ENCODE peak calls at places on chromosomes 16 and 17, in nine cellular contexts. C is endothelial cell of umbilical vein, K is neural progenitor cell, V is hepatocyte, W is HFFc6, T is fibroblast of lung, G is bronchial epithelial cell, N is cardiac fibroblast, U is heart right ventricle. J is an unnamed sample.

GRCh38 chr16:66476328-66477027 is 49.4 kb downstream of the BEAN1 start:
- DNase-seq in C (no peak), K (no peak), V (no peak), W (no peak), T (no peak), G (no peak), N (peak; percentile 25), U (no peak), J (no peak)

GRCh38 chr16:74449470-74449869 is 28.2 kb upstream of the CLEC18B start:
- DNase-seq in C (no peak), K (no peak), V (peak; percentile 44), W (peak; percentile 85), T (peak; percentile 73), G (peak; percentile 89), N (no peak), U (no peak), J (no peak)

GRCh38 chr17:74474043-74474792 is 7.8 kb downstream of the CD300A start:
- DNase-seq in C (no peak), K (no peak), V (no peak), W (no peak), T (no peak), G (no peak), N (no peak), U (no peak), J (no peak)

GRCh38 chr17:4175921-4176802 is 33.2 kb downstream of the CYB5D2 start:
- DNase-seq in C (no peak), K (no peak), V (no peak), W (peak; percentile 53), T (peak; percentile 20), G (no peak), N (no peak), U (no peak), J (peak; percentile 60)

GRCh38 chr17:78751447-78752067 is 30.5 kb downstream of the CYTH1 start:
- DNase-seq in C (no peak), K (no peak), V (no peak), W (no peak), T (no peak), G (no peak), N (no peak), U (no peak), J (no peak)

GRCh38 chr17:16425202-16425601 is 9.8 kb downstream of the TRPV2 start:
- DNase-seq in C (no peak), K (no peak), V (no peak), W (no peak), T (no peak), G (no peak), N (no peak), U (no peak), J (peak; percentile 42)

GRCh38 chr17:14510136-14510535 is 209.3 kb downstream of the HS3ST3B1 start:
- DNase-seq in C (no peak), K (no peak), V (no peak), W (no peak), T (no peak), G (peak; percentile 45), N (no peak), U (no peak), J (no peak)

GRCh38 chr17:32958418-32958817 is 30.5 kb downstream of the TMEM98 start:
- DNase-seq in C (no peak), K (no peak), V (no peak), W (peak; percentile 66), T (no peak), G (no peak), N (no peak), U (no peak), J (peak; percentile 67)

GRCh38 chr16:19678804-19679203 is 39.2 kb downstream of the KNOP1 start:
- DNase-seq in C (no peak), K (no peak), V (no peak), W (no peak), T (no peak), G (no peak), N (no peak), U (no peak), J (no peak)

GRCh38 chr16:19681637-19682036 is 36.4 kb downstream of the KNOP1 start:
- DNase-seq in C (no peak), K (no peak), V (no peak), W (no peak), T (no peak), G (no peak), N (no peak), U (no peak), J (no peak)

GRCh38 chr16:19677403-19677802 is 40.6 kb downstream of the KNOP1 start:
- DNase-seq in C (no peak), K (no peak), V (no peak), W (no peak), T (no peak), G (no peak), N (no peak), U (peak; percentile 26), J (no peak)

GRCh38 chr16:19683453-19684236 is 34.4 kb downstream of the KNOP1 start:
- DNase-seq in C (no peak), K (no peak), V (no peak), W (no peak), T (no peak), G (no peak), N (no peak), U (no peak), J (no peak)

DNA sequence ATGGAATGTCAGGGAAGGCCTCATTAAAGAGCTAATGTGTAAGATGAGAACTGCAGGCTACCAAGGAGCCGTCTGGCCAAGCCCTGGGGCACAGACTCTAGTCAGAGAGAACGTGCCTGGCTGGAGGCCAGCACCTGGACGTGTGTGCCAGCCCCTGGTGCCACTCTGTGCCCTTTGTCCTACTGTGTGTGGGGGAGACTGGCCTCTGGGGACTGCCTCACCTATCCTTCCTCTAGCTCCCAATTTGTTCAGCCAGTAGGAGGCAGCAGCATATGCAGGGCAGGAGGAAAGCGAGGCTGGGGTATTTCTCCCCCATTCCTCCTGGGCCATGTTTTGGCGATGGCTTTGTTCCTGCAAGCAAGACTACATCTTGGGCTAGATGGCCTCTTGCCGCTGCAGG is 37.1 kb downstream of the KNOP1 start:
- DNase-seq in C (no peak), K (no peak), V (no peak), W (no peak), T (no peak), G (no peak), N (no peak), U (no peak), J (no peak)
- TF ChIP-seq CTCF in C (no peak), K (peak; percentile 30), V (no peak), W (peak; percentile 50), T (no peak), G (peak; percentile 10), N (peak; percentile 26), U (peak; percentile 17), J (peak; percentile 37)

GRCh38 chr17:71084219-71084618 is 914.9 kb downstream of the KCNJ2 start:
- DNase-seq in C (no peak), K (peak; percentile 71), V (peak; percentile 53), W (peak; percentile 17), T (no peak), G (peak; percentile 49), N (peak; percentile 45), U (no peak), J (peak; percentile 36)
- TF ChIP-seq CTCF in C (no peak), K (peak; percentile 71), V (peak; percentile 47), W (peak; percentile 83), T (peak; percentile 30), G (peak; percentile 65), N (peak; percentile 64), U (no peak), J (peak; percentile 54)

GRCh38 chr17:42178817-42179216 is 2.1 kb downstream of the KCNH4 start:
- DNase-seq in C (no peak), K (no peak), V (no peak), W (no peak), T (no peak), G (no peak), N (no peak), U (no peak), J (no peak)

GRCh38 chr17:42171831-42172230 is 9.1 kb downstream of the KCNH4 start:
- DNase-seq in C (no peak), K (peak; percentile 31), V (peak; percentile 37), W (no peak), T (no peak), G (peak; percentile 75), N (no peak), U (no peak), J (no peak)

GRCh38 chr17:42169351-42169750 is 11.6 kb downstream of the KCNH4 start:
- DNase-seq in C (no peak), K (no peak), V (no peak), W (no peak), T (no peak), G (no peak), N (no peak), U (no peak), J (no peak)

GRCh38 chr17:42177684-42178083 is 3.3 kb downstream of the KCNH4 start:
- DNase-seq in C (no peak), K (no peak), V (no peak), W (no peak), T (no peak), G (no peak), N (no peak), U (no peak), J (no peak)

DNA sequence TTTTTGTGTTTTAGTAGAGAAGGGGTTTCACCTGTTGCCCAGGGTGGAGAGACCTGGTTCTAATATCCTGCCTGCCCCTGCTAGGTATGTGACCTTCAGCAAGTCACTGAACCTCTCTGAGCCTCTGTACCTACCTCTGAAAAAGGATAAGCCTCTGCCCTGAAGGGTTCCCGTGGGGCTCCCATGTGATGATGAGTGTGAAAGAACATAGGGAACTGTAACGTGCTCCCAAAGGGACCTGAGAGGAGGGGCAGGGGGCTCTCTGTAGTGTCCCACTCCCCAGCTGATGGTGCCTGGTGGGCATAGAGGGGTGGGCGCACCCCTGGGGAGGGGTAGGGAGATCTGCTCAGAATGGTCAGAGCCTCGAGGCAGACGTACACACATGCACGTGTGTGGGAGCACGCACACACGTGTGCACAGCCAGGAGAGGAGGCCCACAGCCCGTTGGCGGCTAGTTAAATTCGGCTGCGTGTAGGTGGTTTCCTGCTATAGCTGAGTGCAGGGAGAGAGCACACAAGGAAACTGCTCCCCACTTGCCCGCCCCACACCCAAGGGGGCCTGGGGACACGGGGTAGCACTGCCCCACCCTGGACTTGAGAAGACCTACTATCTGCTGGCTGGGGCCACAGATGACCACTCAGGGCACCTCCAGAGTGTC is 6.7 kb downstream of the KCNH4 start:
- DNase-seq in C (no peak), K (no peak), V (no peak), W (no peak), T (no peak), G (no peak), N (no peak), U (no peak), J (no peak)
- TF ChIP-seq CTCF in C (no peak), K (no peak), V (no peak), W (no peak), T (no peak), G (no peak), N (no peak), U (no peak), J (no peak)

GRCh38 chr17:42458497-42459255 is at the start of gene ATP6V0A1:
- DNase-seq in C (peak; percentile 91), K (peak; percentile 93), V (peak; percentile 95), W (peak; percentile 66), T (peak; percentile 86), G (peak; percentile 59), N (peak; percentile 91), U (peak; percentile 96), J (peak; percentile 92)

GRCh38 chr17:42459983-42460300 is 1.3 kb downstream of the ATP6V0A1 start:
- DNase-seq in C (peak; percentile 77), K (peak; percentile 27), V (peak; percentile 33), W (peak; percentile 46), T (peak; percentile 71), G (no peak), N (peak; percentile 58), U (no peak), J (peak; percentile 76)

GRCh38 chr17:42457107-42457787 is 1.4 kb upstream of the ATP6V0A1 start:
- DNase-seq in C (peak; percentile 56), K (no peak), V (no peak), W (no peak), T (no peak), G (no peak), N (no peak), U (no peak), J (peak; percentile 16)

GRCh38 chr17:42460371-42460770 is 1.7 kb downstream of the ATP6V0A1 start:
- DNase-seq in C (no peak), K (no peak), V (no peak), W (no peak), T (no peak), G (no peak), N (no peak), U (no peak), J (peak; percentile 24)

GRCh38 chr17:42459256-42459982 is 741 bp downstream of the ATP6V0A1 start:
- DNase-seq in C (no peak), K (peak; percentile 41), V (peak; percentile 81), W (peak; percentile 50), T (peak; percentile 70), G (peak; percentile 67), N (peak; percentile 39), U (peak; percentile 41), J (peak; percentile 79)
- TF ChIP-seq CTCF in C (peak; percentile 12), K (peak; percentile 47), V (peak; percentile 52), W (peak; percentile 65), T (peak; percentile 23), G (peak; percentile 46), N (peak; percentile 43), U (peak; percentile 7), J (peak; percentile 26)

J was measured in fibroblast of villous mesenchyme.